ENCODE peak calls at places on chromosomes 2 and 18, in four cellular contexts. One of them, this sample, is unnamed.

GRCh38 chr2:189177441-189177840 is 2.1 kb downstream of the COL5A2 start:
- DNase-seq in fibroblast of lung: no peak
- DNase-seq in left lung: no peak
- DNase-seq in A549: no peak
- DNase-seq in this sample: no peak

GRCh38 chr18:22701326-22701725 is 231.8 kb upstream of the RBBP8 start:
- DNase-seq in A549: no peak
- DNase-seq in left lung: no peak
- DNase-seq in fibroblast of lung: no peak
- DNase-seq in this sample: no peak

GRCh38 chr2:142603761-142604160 is 273.7 kb upstream of the KYNU start:
- DNase-seq in fibroblast of lung: peak
- DNase-seq in A549: no peak
- DNase-seq in left lung: no peak
- DNase-seq in this sample: no peak

GRCh38 chr2:3645745-3646389 is 12.1 kb upstream of the ALLC start:
- DNase-seq in fibroblast of lung: no peak
- DNase-seq in A549: no peak
- DNase-seq in left lung: peak
- DNase-seq in this sample: no peak

GRCh38 chr2:100903534-100904258 is 83.8 kb downstream of the NPAS2 start:
- DNase-seq in fibroblast of lung: no peak
- DNase-seq in A549: peak
- DNase-seq in left lung: no peak
- DNase-seq in this sample: no peak

GRCh38 chr2:98487101-98487805 is 42.6 kb downstream of the INPP4A start:
- DNase-seq in left lung: no peak
- DNase-seq in fibroblast of lung: no peak
- DNase-seq in A549: no peak
- DNase-seq in this sample: no peak

GRCh38 chr2:183063083-183063482 is 15.5 kb upstream of the DUSP19 start:
- DNase-seq in fibroblast of lung: peak
- DNase-seq in A549: peak
- DNase-seq in left lung: no peak
- DNase-seq in this sample: no peak

GRCh38 chr2:102226171-102226570 is 39.3 kb downstream of the IL1RL2 start:
- DNase-seq in fibroblast of lung: no peak
- DNase-seq in A549: no peak
- DNase-seq in left lung: no peak
- DNase-seq in this sample: no peak

GRCh38 chr2:210577263-210578071 is 21.1 kb downstream of the CPS1 start:
- DNase-seq in A549: peak
- DNase-seq in left lung: no peak
- DNase-seq in fibroblast of lung: peak
- DNase-seq in this sample: no peak

GRCh38 chr2:4973354-4973753 is 718.8 kb upstream of the SOX11 start:
- DNase-seq in left lung: no peak
- DNase-seq in A549: no peak
- DNase-seq in fibroblast of lung: no peak
- DNase-seq in this sample: no peak

GRCh38 chr18:471701-472100 is 28.8 kb downstream of the COLEC12 start:
- DNase-seq in left lung: no peak
- DNase-seq in A549: no peak
- DNase-seq in fibroblast of lung: no peak
- DNase-seq in this sample: no peak

GRCh38 chr2:156892449-156893335 is 364.8 kb upstream of the GALNT5 start:
- DNase-seq in fibroblast of lung: peak
- DNase-seq in A549: peak
- DNase-seq in left lung: no peak
- DNase-seq in this sample: no peak

GRCh38 chr2:159124931-159125467 is 156.6 kb downstream of the TANC1 start:
- DNase-seq in A549: no peak
- DNase-seq in fibroblast of lung: no peak
- DNase-seq in left lung: no peak
- DNase-seq in this sample: no peak

GRCh38 chr2:240922234-240922981 is 16.3 kb downstream of the CROCC2 start:
- DNase-seq in left lung: peak
- DNase-seq in fibroblast of lung: no peak
- DNase-seq in A549: no peak
- DNase-seq in this sample: no peak

GRCh38 chr18:56508637-56509036 is 129.8 kb downstream of the TXNL1 start:
- DNase-seq in A549: no peak
- DNase-seq in left lung: no peak
- DNase-seq in fibroblast of lung: no peak
- DNase-seq in this sample: no peak

GRCh38 chr2:160515120-160515519 is 21.5 kb upstream of the RBMS1 start:
- DNase-seq in left lung: no peak
- DNase-seq in A549: no peak
- DNase-seq in fibroblast of lung: no peak
- DNase-seq in this sample: no peak

GRCh38 chr2:37904450-37904849 is 20.6 kb upstream of the RMDN2 start:
- DNase-seq in left lung: no peak
- DNase-seq in A549: no peak
- DNase-seq in fibroblast of lung: no peak
- DNase-seq in this sample: no peak

GRCh38 chr2:185608799-185609198 is 129.8 kb upstream of the FSIP2 start:
- DNase-seq in left lung: no peak
- DNase-seq in fibroblast of lung: peak
- DNase-seq in A549: peak
- DNase-seq in this sample: no peak

GRCh38 chr2:5401258-5401657 is 290.9 kb upstream of the SOX11 start:
- DNase-seq in A549: no peak
- DNase-seq in left lung: no peak
- DNase-seq in fibroblast of lung: no peak
- DNase-seq in this sample: no peak

GRCh38 chr18:676069-676468 is 18.6 kb downstream of the TYMS start:
- DNase-seq in fibroblast of lung: no peak
- DNase-seq in left lung: no peak
- DNase-seq in A549: no peak
- DNase-seq in this sample: no peak

GRCh38 chr2:19748073-19748375 is 153.8 kb downstream of the TTC32 start:
- DNase-seq in fibroblast of lung: no peak
- DNase-seq in left lung: no peak
- DNase-seq in A549: no peak
- DNase-seq in this sample: no peak

GRCh38 chr2:160418853-160419252 is 74.8 kb downstream of the RBMS1 start:
- DNase-seq in left lung: no peak
- DNase-seq in A549: no peak
- DNase-seq in fibroblast of lung: no peak
- DNase-seq in this sample: no peak

GRCh38 chr2:120446236-120447121 is 100.5 kb downstream of the INHBB start:
- DNase-seq in A549: no peak
- DNase-seq in left lung: no peak
- DNase-seq in fibroblast of lung: no peak
- DNase-seq in this sample: no peak

GRCh38 chr2:152594022-152594712 is 123.1 kb downstream of the PRPF40A start:
- DNase-seq in left lung: no peak
- DNase-seq in A549: no peak
- DNase-seq in fibroblast of lung: no peak
- DNase-seq in this sample: no peak

GRCh38 chr2:172100080-172101007 is 2.4 kb downstream of the DLX2 start:
- DNase-seq in left lung: no peak
- DNase-seq in fibroblast of lung: no peak
- DNase-seq in A549: no peak
- DNase-seq in this sample: no peak

GRCh38 chr2:159617080-159617479 is 732 bp upstream of the BAZ2B start:
- DNase-seq in left lung: no peak
- DNase-seq in A549: no peak
- DNase-seq in fibroblast of lung: no peak
- DNase-seq in this sample: no peak

GRCh38 chr18:79798999-79799370 is 1.2 kb downstream of the KCNG2 start:
- DNase-seq in fibroblast of lung: peak
- DNase-seq in left lung: no peak
- DNase-seq in A549: no peak
- DNase-seq in this sample: no peak

GRCh38 chr2:146847846-146848245 is 997.0 kb upstream of the ACVR2A start:
- DNase-seq in fibroblast of lung: peak
- DNase-seq in A549: no peak
- DNase-seq in left lung: no peak
- DNase-seq in this sample: no peak

GRCh38 chr18:48074929-48075706 is 144.7 kb upstream of the SMAD2 start:
- DNase-seq in fibroblast of lung: no peak
- DNase-seq in left lung: no peak
- DNase-seq in A549: no peak
- DNase-seq in this sample: no peak

GRCh38 chr2:39093208-39093898 is 27.5 kb downstream of the SOS1 start:
- DNase-seq in A549: no peak
- DNase-seq in left lung: no peak
- DNase-seq in fibroblast of lung: no peak
- DNase-seq in this sample: no peak

DNA sequence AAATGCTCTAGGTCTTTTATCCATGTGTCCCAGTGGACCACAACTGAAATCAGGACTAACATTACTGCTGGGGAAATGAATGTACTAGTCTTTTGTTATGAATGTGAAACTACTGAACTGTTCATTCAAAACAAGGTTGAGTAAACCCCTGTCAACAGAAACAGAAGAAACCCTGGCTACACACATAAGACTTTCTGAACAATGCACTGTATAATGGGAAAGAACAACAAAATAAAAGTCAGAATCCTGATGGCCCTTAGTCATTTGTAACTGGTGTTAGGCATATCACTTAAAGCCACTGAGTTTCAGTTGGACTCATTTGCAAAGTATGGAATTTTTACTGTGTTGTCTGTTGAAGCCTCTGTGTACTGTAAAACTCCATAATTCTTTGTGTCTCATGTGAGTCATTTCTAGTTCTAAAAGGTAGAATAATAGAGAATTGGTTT is 77.0 kb upstream of the UBXN4 start:
- DNase-seq in fibroblast of lung: no peak
- DNase-seq in A549: no peak
- DNase-seq in left lung: no peak
- DNase-seq in this sample: no peak
- H3K27ac ChIP-seq in fibroblast of lung: no peak
- H3K27ac ChIP-seq in A549: no peak
- H3K27ac ChIP-seq in left lung: no peak
- H3K27ac ChIP-seq in this sample: no peak

DNA sequence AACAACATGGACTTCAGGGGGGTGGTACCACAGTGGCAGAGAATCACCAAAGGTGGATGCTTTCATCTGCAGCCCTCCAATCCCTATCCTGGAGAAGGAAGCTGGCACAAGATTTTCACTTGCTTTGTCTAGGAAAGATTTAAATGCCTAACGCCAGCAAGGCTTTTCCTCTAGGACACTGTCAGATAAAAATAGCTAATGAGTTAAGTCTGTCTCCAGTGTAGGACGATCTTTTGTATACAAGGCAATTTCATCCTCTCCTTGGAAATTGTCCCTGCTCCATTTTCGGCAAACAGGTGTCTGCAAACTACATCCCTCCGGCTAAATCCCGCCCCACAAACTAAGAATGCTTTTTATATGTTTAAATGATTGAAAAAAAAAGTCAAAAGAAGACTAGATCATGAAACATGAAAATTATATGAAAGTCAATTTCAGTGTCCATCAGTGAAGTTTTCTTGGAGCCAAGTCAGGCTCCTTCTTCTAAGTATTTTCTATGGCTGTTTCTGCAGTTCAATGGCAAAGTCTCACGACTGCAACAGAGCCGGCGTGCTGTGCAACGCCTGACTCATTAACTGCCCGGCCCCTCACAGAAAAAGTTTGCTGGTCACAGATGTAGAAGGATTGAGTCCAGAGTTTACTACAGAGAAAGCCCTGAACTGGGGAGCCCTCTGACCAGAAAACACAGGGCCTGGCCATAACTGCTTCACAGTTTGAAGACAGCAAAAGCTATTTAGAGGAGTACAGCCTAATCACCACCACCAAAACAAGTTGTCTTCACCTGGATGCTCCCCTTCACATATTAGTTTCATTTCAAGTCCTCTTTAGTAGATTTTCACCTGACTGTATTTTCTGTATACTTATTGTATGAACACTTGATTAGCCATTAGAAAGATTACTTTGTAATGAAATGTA is 52.3 kb downstream of the PIEZO2 start:
- DNase-seq in fibroblast of lung: no peak
- DNase-seq in A549: no peak
- DNase-seq in left lung: no peak
- DNase-seq in this sample: no peak
- H3K27ac ChIP-seq in fibroblast of lung: no peak
- H3K27ac ChIP-seq in A549: no peak
- H3K27ac ChIP-seq in left lung: no peak
- H3K27ac ChIP-seq in this sample: no peak

DNA sequence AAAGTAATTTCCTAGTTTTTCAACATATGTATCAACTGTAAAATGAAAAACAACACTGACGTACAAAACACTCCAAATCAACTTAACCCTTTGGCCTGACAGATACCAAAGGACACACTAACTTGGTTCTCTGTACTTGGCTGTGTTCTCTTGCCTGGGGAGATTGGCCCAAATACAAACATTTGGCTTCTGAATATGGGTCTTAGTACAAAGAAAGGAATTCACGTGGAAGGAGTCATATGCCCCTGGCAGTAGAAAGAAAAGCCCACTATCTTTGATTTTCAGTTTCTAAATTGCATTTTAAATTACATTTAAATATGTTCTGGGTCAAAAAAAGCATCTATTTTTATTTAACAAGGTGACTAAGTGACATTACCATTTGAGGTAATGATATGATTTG is 153.4 kb upstream of the CCDC195 start:
- DNase-seq in left lung: no peak
- DNase-seq in fibroblast of lung: peak
- DNase-seq in A549: no peak
- DNase-seq in this sample: no peak
- H3K27ac ChIP-seq in left lung: no peak
- H3K27ac ChIP-seq in fibroblast of lung: peak
- H3K27ac ChIP-seq in A549: no peak
- H3K27ac ChIP-seq in this sample: no peak

GRCh38 chr18:73948497-73948896 is 199.1 kb downstream of the FBXO15 start:
- DNase-seq in A549: no peak
- DNase-seq in left lung: no peak
- DNase-seq in fibroblast of lung: no peak
- DNase-seq in this sample: no peak

GRCh38 chr18:73945130-73945792 is 202.4 kb downstream of the FBXO15 start:
- DNase-seq in left lung: no peak
- DNase-seq in fibroblast of lung: no peak
- DNase-seq in A549: no peak
- DNase-seq in this sample: no peak

GRCh38 chr18:73944715-73945114 is 202.9 kb downstream of the FBXO15 start:
- DNase-seq in A549: no peak
- DNase-seq in fibroblast of lung: no peak
- DNase-seq in left lung: no peak
- DNase-seq in this sample: no peak

GRCh38 chr18:73950116-73950705 is 197.4 kb downstream of the FBXO15 start:
- DNase-seq in left lung: no peak
- DNase-seq in fibroblast of lung: no peak
- DNase-seq in A549: no peak
- DNase-seq in this sample: no peak

GRCh38 chr18:73947180-73947989 is 200.2 kb downstream of the FBXO15 start:
- DNase-seq in left lung: no peak
- DNase-seq in fibroblast of lung: no peak
- DNase-seq in A549: no peak
- DNase-seq in this sample: no peak
- H3K27ac ChIP-seq in left lung: no peak
- H3K27ac ChIP-seq in fibroblast of lung: no peak
- H3K27ac ChIP-seq in A549: no peak
- H3K27ac ChIP-seq in this sample: no peak

GRCh38 chr2:144320491-144320890 is 199.4 kb downstream of the ZEB2 start:
- DNase-seq in fibroblast of lung: peak
- DNase-seq in left lung: no peak
- DNase-seq in A549: no peak
- DNase-seq in this sample: no peak
- H3K27ac ChIP-seq in fibroblast of lung: no peak
- H3K27ac ChIP-seq in left lung: no peak
- H3K27ac ChIP-seq in A549: no peak
- H3K27ac ChIP-seq in this sample: no peak

This sample was measured in lower lobe of right lung.